ENCODE peak calls at places on chromosome 11, in four cellular contexts. One of them, this sample, is unnamed.

GRCh38 chr11:76218449-76219206 is 12.3 kb upstream of the WNT11 start:
- DNase-seq in activated naive CD4-positive, alpha-beta T cell: no peak
- DNase-seq in amygdala: no peak
- DNase-seq in stimulated activated CD4-positive, alpha-beta T cell treated with anti-CD3 and anti-CD28 coated beads, Interleukin-1b, Interleukin-23, amount 100 ng/mL, for 24 hours: no peak
- DNase-seq in this sample: no peak

GRCh38 chr11:10303558-10304363 is 1.1 kb upstream of the ADM start:
- DNase-seq in activated naive CD4-positive, alpha-beta T cell: no peak
- DNase-seq in amygdala: no peak
- DNase-seq in stimulated activated CD4-positive, alpha-beta T cell treated with anti-CD3 and anti-CD28 coated beads, Interleukin-1b, Interleukin-23, amount 100 ng/mL, for 24 hours: no peak
- DNase-seq in this sample: peak; percentile 74

GRCh38 chr11:128497057-128497957 is 90.1 kb downstream of the ETS1 start:
- DNase-seq in activated naive CD4-positive, alpha-beta T cell: no peak
- DNase-seq in amygdala: no peak
- DNase-seq in stimulated activated CD4-positive, alpha-beta T cell treated with anti-CD3 and anti-CD28 coated beads, Interleukin-1b, Interleukin-23, amount 100 ng/mL, for 24 hours: no peak
- DNase-seq in this sample: no peak

GRCh38 chr11:118109231-118109630 is 22.5 kb upstream of the SMIM35 start:
- DNase-seq in activated naive CD4-positive, alpha-beta T cell: no peak
- DNase-seq in amygdala: no peak
- DNase-seq in stimulated activated CD4-positive, alpha-beta T cell treated with anti-CD3 and anti-CD28 coated beads, Interleukin-1b, Interleukin-23, amount 100 ng/mL, for 24 hours: no peak
- DNase-seq in this sample: no peak

GRCh38 chr11:1223346-1224108 is 661 bp downstream of the MUC5B start:
- DNase-seq in activated naive CD4-positive, alpha-beta T cell: no peak
- DNase-seq in amygdala: no peak
- DNase-seq in stimulated activated CD4-positive, alpha-beta T cell treated with anti-CD3 and anti-CD28 coated beads, Interleukin-1b, Interleukin-23, amount 100 ng/mL, for 24 hours: no peak
- DNase-seq in this sample: peak; percentile 36

GRCh38 chr11:73055655-73056354 is 86.3 kb downstream of the FCHSD2 start:
- DNase-seq in activated naive CD4-positive, alpha-beta T cell: no peak
- DNase-seq in amygdala: no peak
- DNase-seq in stimulated activated CD4-positive, alpha-beta T cell treated with anti-CD3 and anti-CD28 coated beads, Interleukin-1b, Interleukin-23, amount 100 ng/mL, for 24 hours: no peak
- DNase-seq in this sample: no peak

GRCh38 chr11:103586756-103587155 is 449.7 kb upstream of the DDI1 start:
- DNase-seq in activated naive CD4-positive, alpha-beta T cell: no peak
- DNase-seq in amygdala: no peak
- DNase-seq in stimulated activated CD4-positive, alpha-beta T cell treated with anti-CD3 and anti-CD28 coated beads, Interleukin-1b, Interleukin-23, amount 100 ng/mL, for 24 hours: no peak
- DNase-seq in this sample: no peak

GRCh38 chr11:117110294-117110950 is 12.2 kb upstream of the SIK3 start:
- DNase-seq in activated naive CD4-positive, alpha-beta T cell: no peak
- DNase-seq in amygdala: no peak
- DNase-seq in stimulated activated CD4-positive, alpha-beta T cell treated with anti-CD3 and anti-CD28 coated beads, Interleukin-1b, Interleukin-23, amount 100 ng/mL, for 24 hours: no peak
- DNase-seq in this sample: no peak

GRCh38 chr11:1222491-1223345 is at the start of gene MUC5B:
- DNase-seq in activated naive CD4-positive, alpha-beta T cell: no peak
- DNase-seq in amygdala: no peak
- DNase-seq in stimulated activated CD4-positive, alpha-beta T cell treated with anti-CD3 and anti-CD28 coated beads, Interleukin-1b, Interleukin-23, amount 100 ng/mL, for 24 hours: no peak
- DNase-seq in this sample: peak; percentile 86

GRCh38 chr11:95082576-95083001 is 7.1 kb upstream of the ENDOD1 start:
- DNase-seq in activated naive CD4-positive, alpha-beta T cell: no peak
- DNase-seq in amygdala: peak; percentile 29
- DNase-seq in stimulated activated CD4-positive, alpha-beta T cell treated with anti-CD3 and anti-CD28 coated beads, Interleukin-1b, Interleukin-23, amount 100 ng/mL, for 24 hours: no peak
- DNase-seq in this sample: no peak

GRCh38 chr11:26827567-26828037 is 105.7 kb upstream of the SLC5A12 start:
- DNase-seq in activated naive CD4-positive, alpha-beta T cell: no peak
- DNase-seq in amygdala: no peak
- DNase-seq in stimulated activated CD4-positive, alpha-beta T cell treated with anti-CD3 and anti-CD28 coated beads, Interleukin-1b, Interleukin-23, amount 100 ng/mL, for 24 hours: no peak
- DNase-seq in this sample: no peak

GRCh38 chr11:126628450-126628789 is 272.9 kb downstream of the ST3GAL4 start:
- DNase-seq in activated naive CD4-positive, alpha-beta T cell: no peak
- DNase-seq in amygdala: no peak
- DNase-seq in stimulated activated CD4-positive, alpha-beta T cell treated with anti-CD3 and anti-CD28 coated beads, Interleukin-1b, Interleukin-23, amount 100 ng/mL, for 24 hours: no peak
- DNase-seq in this sample: no peak

GRCh38 chr11:44811841-44812448 is 85.2 kb downstream of the TSPAN18 start:
- DNase-seq in activated naive CD4-positive, alpha-beta T cell: no peak
- DNase-seq in amygdala: no peak
- DNase-seq in stimulated activated CD4-positive, alpha-beta T cell treated with anti-CD3 and anti-CD28 coated beads, Interleukin-1b, Interleukin-23, amount 100 ng/mL, for 24 hours: no peak
- DNase-seq in this sample: no peak

GRCh38 chr11:79864882-79865281 is 424.1 kb upstream of the TENM4 start:
- DNase-seq in activated naive CD4-positive, alpha-beta T cell: no peak
- DNase-seq in amygdala: no peak
- DNase-seq in stimulated activated CD4-positive, alpha-beta T cell treated with anti-CD3 and anti-CD28 coated beads, Interleukin-1b, Interleukin-23, amount 100 ng/mL, for 24 hours: no peak
- DNase-seq in this sample: peak; percentile 63

GRCh38 chr11:2122222-2122906 is 16.8 kb downstream of the IGF2 start:
- DNase-seq in activated naive CD4-positive, alpha-beta T cell: no peak
- DNase-seq in amygdala: no peak
- DNase-seq in stimulated activated CD4-positive, alpha-beta T cell treated with anti-CD3 and anti-CD28 coated beads, Interleukin-1b, Interleukin-23, amount 100 ng/mL, for 24 hours: no peak
- DNase-seq in this sample: no peak

GRCh38 chr11:115930276-115930675 is 426.1 kb upstream of the CADM1 start:
- DNase-seq in activated naive CD4-positive, alpha-beta T cell: no peak
- DNase-seq in amygdala: no peak
- DNase-seq in stimulated activated CD4-positive, alpha-beta T cell treated with anti-CD3 and anti-CD28 coated beads, Interleukin-1b, Interleukin-23, amount 100 ng/mL, for 24 hours: no peak
- DNase-seq in this sample: no peak

GRCh38 chr11:43943357-43943930 is 1.0 kb downstream of the C11orf96 start:
- DNase-seq in activated naive CD4-positive, alpha-beta T cell: no peak
- DNase-seq in amygdala: peak; percentile 60
- DNase-seq in stimulated activated CD4-positive, alpha-beta T cell treated with anti-CD3 and anti-CD28 coated beads, Interleukin-1b, Interleukin-23, amount 100 ng/mL, for 24 hours: no peak
- DNase-seq in this sample: no peak

GRCh38 chr11:12216100-12216499 is 105.7 kb downstream of the MICAL2 start:
- DNase-seq in activated naive CD4-positive, alpha-beta T cell: no peak
- DNase-seq in amygdala: peak; percentile 27
- DNase-seq in stimulated activated CD4-positive, alpha-beta T cell treated with anti-CD3 and anti-CD28 coated beads, Interleukin-1b, Interleukin-23, amount 100 ng/mL, for 24 hours: no peak
- DNase-seq in this sample: no peak

GRCh38 chr11:27250867-27251266 is 112.1 kb downstream of the CCDC34 start:
- DNase-seq in activated naive CD4-positive, alpha-beta T cell: no peak
- DNase-seq in amygdala: no peak
- DNase-seq in stimulated activated CD4-positive, alpha-beta T cell treated with anti-CD3 and anti-CD28 coated beads, Interleukin-1b, Interleukin-23, amount 100 ng/mL, for 24 hours: no peak
- DNase-seq in this sample: no peak

GRCh38 chr11:16968196-16968595 is 46.0 kb downstream of the PLEKHA7 start:
- DNase-seq in activated naive CD4-positive, alpha-beta T cell: no peak
- DNase-seq in amygdala: no peak
- DNase-seq in stimulated activated CD4-positive, alpha-beta T cell treated with anti-CD3 and anti-CD28 coated beads, Interleukin-1b, Interleukin-23, amount 100 ng/mL, for 24 hours: no peak
- DNase-seq in this sample: no peak

GRCh38 chr11:25734592-25735211 is 597.2 kb upstream of the ANO3 start:
- DNase-seq in activated naive CD4-positive, alpha-beta T cell: no peak
- DNase-seq in amygdala: no peak
- DNase-seq in stimulated activated CD4-positive, alpha-beta T cell treated with anti-CD3 and anti-CD28 coated beads, Interleukin-1b, Interleukin-23, amount 100 ng/mL, for 24 hours: no peak
- DNase-seq in this sample: no peak

GRCh38 chr11:134566311-134566710 is 154.3 kb upstream of the B3GAT1 start:
- DNase-seq in activated naive CD4-positive, alpha-beta T cell: no peak
- DNase-seq in amygdala: no peak
- DNase-seq in stimulated activated CD4-positive, alpha-beta T cell treated with anti-CD3 and anti-CD28 coated beads, Interleukin-1b, Interleukin-23, amount 100 ng/mL, for 24 hours: no peak
- DNase-seq in this sample: no peak

GRCh38 chr11:132024587-132025295 is 654.3 kb downstream of the NTM start:
- DNase-seq in activated naive CD4-positive, alpha-beta T cell: no peak
- DNase-seq in amygdala: no peak
- DNase-seq in stimulated activated CD4-positive, alpha-beta T cell treated with anti-CD3 and anti-CD28 coated beads, Interleukin-1b, Interleukin-23, amount 100 ng/mL, for 24 hours: no peak
- DNase-seq in this sample: no peak

GRCh38 chr11:13875643-13876042 is 86.9 kb upstream of the SPON1 start:
- DNase-seq in activated naive CD4-positive, alpha-beta T cell: no peak
- DNase-seq in amygdala: no peak
- DNase-seq in stimulated activated CD4-positive, alpha-beta T cell treated with anti-CD3 and anti-CD28 coated beads, Interleukin-1b, Interleukin-23, amount 100 ng/mL, for 24 hours: no peak
- DNase-seq in this sample: no peak

GRCh38 chr11:93796832-93797231 is 12.8 kb downstream of the MED17 start:
- DNase-seq in activated naive CD4-positive, alpha-beta T cell: no peak
- DNase-seq in amygdala: no peak
- DNase-seq in stimulated activated CD4-positive, alpha-beta T cell treated with anti-CD3 and anti-CD28 coated beads, Interleukin-1b, Interleukin-23, amount 100 ng/mL, for 24 hours: no peak
- DNase-seq in this sample: no peak

GRCh38 chr11:8005556-8005955 is 18.4 kb downstream of the EIF3F start:
- DNase-seq in activated naive CD4-positive, alpha-beta T cell: no peak
- DNase-seq in amygdala: no peak
- DNase-seq in stimulated activated CD4-positive, alpha-beta T cell treated with anti-CD3 and anti-CD28 coated beads, Interleukin-1b, Interleukin-23, amount 100 ng/mL, for 24 hours: no peak
- DNase-seq in this sample: no peak

GRCh38 chr11:123187670-123188507 is 7.2 kb downstream of the CLMP start:
- DNase-seq in activated naive CD4-positive, alpha-beta T cell: no peak
- DNase-seq in amygdala: no peak
- DNase-seq in stimulated activated CD4-positive, alpha-beta T cell treated with anti-CD3 and anti-CD28 coated beads, Interleukin-1b, Interleukin-23, amount 100 ng/mL, for 24 hours: no peak
- DNase-seq in this sample: no peak

GRCh38 chr11:11975201-11976092 is 33.0 kb downstream of the DKK3 start:
- DNase-seq in activated naive CD4-positive, alpha-beta T cell: no peak
- DNase-seq in amygdala: no peak
- DNase-seq in stimulated activated CD4-positive, alpha-beta T cell treated with anti-CD3 and anti-CD28 coated beads, Interleukin-1b, Interleukin-23, amount 100 ng/mL, for 24 hours: no peak
- DNase-seq in this sample: no peak

GRCh38 chr11:76510060-76511047 is 65.5 kb downstream of the EMSY start:
- DNase-seq in activated naive CD4-positive, alpha-beta T cell: no peak
- DNase-seq in amygdala: no peak
- DNase-seq in stimulated activated CD4-positive, alpha-beta T cell treated with anti-CD3 and anti-CD28 coated beads, Interleukin-1b, Interleukin-23, amount 100 ng/mL, for 24 hours: no peak
- DNase-seq in this sample: no peak

GRCh38 chr11:128029219-128029722 is 558.1 kb downstream of the ETS1 start:
- DNase-seq in activated naive CD4-positive, alpha-beta T cell: no peak
- DNase-seq in amygdala: no peak
- DNase-seq in stimulated activated CD4-positive, alpha-beta T cell treated with anti-CD3 and anti-CD28 coated beads, Interleukin-1b, Interleukin-23, amount 100 ng/mL, for 24 hours: no peak
- DNase-seq in this sample: no peak

GRCh38 chr11:40029406-40029805 is 1430.0 kb downstream of the LRRC4C start:
- DNase-seq in activated naive CD4-positive, alpha-beta T cell: no peak
- DNase-seq in amygdala: no peak
- DNase-seq in stimulated activated CD4-positive, alpha-beta T cell treated with anti-CD3 and anti-CD28 coated beads, Interleukin-1b, Interleukin-23, amount 100 ng/mL, for 24 hours: no peak
- DNase-seq in this sample: peak; percentile 10

GRCh38 chr11:3962406-3962840 is 107.0 kb downstream of the STIM1 start:
- DNase-seq in activated naive CD4-positive, alpha-beta T cell: no peak
- DNase-seq in amygdala: no peak
- DNase-seq in stimulated activated CD4-positive, alpha-beta T cell treated with anti-CD3 and anti-CD28 coated beads, Interleukin-1b, Interleukin-23, amount 100 ng/mL, for 24 hours: no peak
- DNase-seq in this sample: no peak

GRCh38 chr11:131889760-131890620 is 519.6 kb downstream of the NTM start:
- DNase-seq in activated naive CD4-positive, alpha-beta T cell: no peak
- DNase-seq in amygdala: no peak
- DNase-seq in stimulated activated CD4-positive, alpha-beta T cell treated with anti-CD3 and anti-CD28 coated beads, Interleukin-1b, Interleukin-23, amount 100 ng/mL, for 24 hours: no peak
- DNase-seq in this sample: no peak

GRCh38 chr11:118098996-118099837 is 12.5 kb upstream of the SMIM35 start:
- DNase-seq in activated naive CD4-positive, alpha-beta T cell: no peak
- DNase-seq in amygdala: no peak
- DNase-seq in stimulated activated CD4-positive, alpha-beta T cell treated with anti-CD3 and anti-CD28 coated beads, Interleukin-1b, Interleukin-23, amount 100 ng/mL, for 24 hours: no peak
- DNase-seq in this sample: no peak

GRCh38 chr11:111631666-111632039 is 29.4 kb downstream of the SIK2 start:
- DNase-seq in activated naive CD4-positive, alpha-beta T cell: no peak
- DNase-seq in amygdala: no peak
- DNase-seq in stimulated activated CD4-positive, alpha-beta T cell treated with anti-CD3 and anti-CD28 coated beads, Interleukin-1b, Interleukin-23, amount 100 ng/mL, for 24 hours: no peak
- DNase-seq in this sample: no peak